ENCODE peak calls at places on chromosomes 4 and X, in seven cellular contexts. One of them, this sample, is unnamed.

GRCh38 chrX:38882894-38883620 is 81.8 kb downstream of the MID1IP1 start:
- DNase-seq in ovary: no peak
- DNase-seq in upper lobe of left lung: no peak
- DNase-seq in H54: peak
- DNase-seq in esophagus squamous epithelium: no peak
- DNase-seq in A549: no peak
- DNase-seq in right lobe of liver: no peak
- DNase-seq in this sample: no peak

GRCh38 chrX:2708016-2708415 is 16.9 kb downstream of the CD99 start:
- DNase-seq in ovary: no peak
- DNase-seq in upper lobe of left lung: no peak
- DNase-seq in H54: no peak
- DNase-seq in esophagus squamous epithelium: no peak
- DNase-seq in A549: no peak
- DNase-seq in right lobe of liver: no peak
- DNase-seq in this sample: peak

GRCh38 chrX:1484638-1485019 is 31.9 kb upstream of the ASMTL start:
- DNase-seq in ovary: no peak
- DNase-seq in upper lobe of left lung: no peak
- DNase-seq in H54: no peak
- DNase-seq in esophagus squamous epithelium: no peak
- DNase-seq in A549: no peak
- DNase-seq in right lobe of liver: no peak
- DNase-seq in this sample: no peak

GRCh38 chrX:155048997-155049619 is 21.8 kb downstream of the CMC4 start:
- DNase-seq in ovary: peak
- DNase-seq in upper lobe of left lung: no peak
- DNase-seq in H54: no peak
- DNase-seq in esophagus squamous epithelium: no peak
- DNase-seq in A549: peak
- DNase-seq in right lobe of liver: peak
- DNase-seq in this sample: peak

GRCh38 chr4:141609243-141609642 is 27.1 kb upstream of the IL15 start:
- DNase-seq in ovary: no peak
- DNase-seq in upper lobe of left lung: no peak
- DNase-seq in H54: no peak
- DNase-seq in esophagus squamous epithelium: no peak
- DNase-seq in A549: no peak
- DNase-seq in right lobe of liver: peak
- DNase-seq in this sample: no peak

GRCh38 chrX:20143539-20143938 is 1.9 kb upstream of the EIF1AX start:
- DNase-seq in ovary: no peak
- DNase-seq in upper lobe of left lung: no peak
- DNase-seq in H54: no peak
- DNase-seq in esophagus squamous epithelium: no peak
- DNase-seq in A549: no peak
- DNase-seq in right lobe of liver: no peak
- DNase-seq in this sample: no peak

GRCh38 chrX:72694170-72694569 is 19.9 kb downstream of the PHKA1 start:
- DNase-seq in ovary: no peak
- DNase-seq in upper lobe of left lung: no peak
- DNase-seq in H54: no peak
- DNase-seq in esophagus squamous epithelium: no peak
- DNase-seq in A549: no peak
- DNase-seq in right lobe of liver: no peak
- DNase-seq in this sample: no peak

GRCh38 chr4:164021947-164022346 is 527.5 kb downstream of the TMA16 start:
- DNase-seq in ovary: no peak
- DNase-seq in upper lobe of left lung: no peak
- DNase-seq in H54: no peak
- DNase-seq in esophagus squamous epithelium: no peak
- DNase-seq in A549: no peak
- DNase-seq in right lobe of liver: no peak
- DNase-seq in this sample: no peak

GRCh38 chr4:19329631-19330030 is 922.1 kb upstream of the SLIT2 start:
- DNase-seq in ovary: no peak
- DNase-seq in upper lobe of left lung: no peak
- DNase-seq in H54: no peak
- DNase-seq in esophagus squamous epithelium: no peak
- DNase-seq in A549: no peak
- DNase-seq in right lobe of liver: no peak
- DNase-seq in this sample: no peak

GRCh38 chrX:80431502-80431832 is 11.2 kb downstream of the TENT5D start:
- DNase-seq in ovary: no peak
- DNase-seq in upper lobe of left lung: no peak
- DNase-seq in H54: no peak
- DNase-seq in esophagus squamous epithelium: no peak
- DNase-seq in A549: no peak
- DNase-seq in right lobe of liver: no peak
- DNase-seq in this sample: no peak

DNA sequence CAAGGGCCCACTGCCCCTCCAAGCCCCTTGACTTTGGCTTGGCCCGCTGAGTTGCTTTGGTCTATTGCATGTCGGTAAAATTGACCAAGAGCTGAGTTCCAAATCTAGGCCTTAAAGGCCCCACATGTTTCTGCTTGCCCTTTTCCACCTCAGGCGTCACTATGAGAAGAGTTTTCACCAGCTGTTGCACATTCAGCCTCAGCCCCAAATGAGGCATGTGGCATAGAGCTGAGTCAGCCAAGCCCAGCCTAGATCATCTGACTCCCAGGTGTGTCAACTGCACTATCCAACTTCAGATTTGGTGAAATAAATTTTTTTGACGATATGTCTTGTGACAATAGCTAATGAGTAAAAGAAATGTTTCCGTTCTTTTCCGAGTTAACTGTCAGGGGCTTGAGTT is 424.5 kb upstream of the FAM47C start:
- DNase-seq in ovary: no peak
- DNase-seq in upper lobe of left lung: no peak
- DNase-seq in H54: no peak
- DNase-seq in esophagus squamous epithelium: no peak
- DNase-seq in A549: no peak
- DNase-seq in right lobe of liver: no peak
- DNase-seq in this sample: no peak
- TF ChIP-seq POLR2A in ovary: no peak
- TF ChIP-seq POLR2A in upper lobe of left lung: no peak
- TF ChIP-seq POLR2A in H54: no peak
- TF ChIP-seq POLR2A in esophagus squamous epithelium: no peak
- TF ChIP-seq POLR2A in A549: no peak
- TF ChIP-seq POLR2A in right lobe of liver: no peak
- TF ChIP-seq POLR2A in this sample: no peak

DNA sequence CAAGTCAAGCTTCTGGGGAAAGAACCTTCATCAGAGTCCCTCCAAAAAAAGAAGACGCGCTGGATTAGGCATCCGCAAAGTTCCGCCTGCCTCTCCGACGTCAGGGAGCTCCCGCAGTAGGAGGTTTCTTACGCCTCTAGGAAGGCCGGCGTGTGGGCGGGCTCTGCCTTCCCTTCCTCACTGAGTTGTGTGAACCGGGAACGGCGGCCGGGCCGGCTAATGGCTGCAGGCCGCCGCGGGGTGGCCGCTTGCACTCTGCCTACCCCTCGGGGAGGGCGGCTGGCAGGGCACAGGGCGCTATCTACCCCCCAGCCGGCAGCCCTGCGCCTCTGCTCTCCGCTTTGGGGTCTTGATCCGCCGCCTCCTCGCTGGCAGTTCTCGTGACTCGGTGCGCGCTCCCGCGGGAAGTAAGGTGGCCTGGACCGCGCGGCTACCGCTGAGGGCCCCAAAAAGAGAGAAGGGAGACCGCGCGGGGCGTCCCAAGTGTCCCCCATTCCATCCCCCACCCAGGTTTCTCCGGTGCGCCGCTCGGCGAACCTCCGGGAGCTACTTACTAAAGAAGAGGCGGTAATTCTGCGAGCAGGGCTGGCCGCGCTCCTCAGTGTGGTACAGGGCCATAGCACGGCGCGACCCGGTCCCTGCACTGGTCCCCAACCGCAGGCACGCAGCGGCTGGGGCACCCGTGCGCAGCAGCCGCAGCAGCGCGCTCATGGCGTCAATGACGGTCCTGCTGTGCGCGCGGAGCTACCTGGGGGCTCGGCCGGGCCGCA is at the start of gene PPA2:
- DNase-seq in ovary: peak
- DNase-seq in upper lobe of left lung: peak
- DNase-seq in H54: peak
- DNase-seq in esophagus squamous epithelium: peak
- DNase-seq in A549: peak
- DNase-seq in right lobe of liver: peak
- DNase-seq in this sample: peak
- TF ChIP-seq POLR2A in ovary: peak
- TF ChIP-seq POLR2A in upper lobe of left lung: peak
- TF ChIP-seq POLR2A in H54: peak
- TF ChIP-seq POLR2A in esophagus squamous epithelium: no peak
- TF ChIP-seq POLR2A in A549: peak
- TF ChIP-seq POLR2A in right lobe of liver: peak
- TF ChIP-seq POLR2A in this sample: peak

GRCh38 chrX:102604327-102604726 is 5.0 kb downstream of the ARMCX5 start:
- DNase-seq in ovary: no peak
- DNase-seq in upper lobe of left lung: no peak
- DNase-seq in H54: no peak
- DNase-seq in esophagus squamous epithelium: no peak
- DNase-seq in A549: no peak
- DNase-seq in right lobe of liver: no peak
- DNase-seq in this sample: no peak

GRCh38 chrX:102599950-102600579 is 750 bp downstream of the ARMCX5 start:
- DNase-seq in ovary: no peak
- DNase-seq in upper lobe of left lung: no peak
- DNase-seq in H54: no peak
- DNase-seq in esophagus squamous epithelium: no peak
- DNase-seq in A549: no peak
- DNase-seq in right lobe of liver: no peak
- DNase-seq in this sample: no peak

GRCh38 chrX:102599084-102599949 is at the start of gene ARMCX5:
- DNase-seq in ovary: peak
- DNase-seq in upper lobe of left lung: no peak
- DNase-seq in H54: peak
- DNase-seq in esophagus squamous epithelium: peak
- DNase-seq in A549: peak
- DNase-seq in right lobe of liver: peak
- DNase-seq in this sample: peak
- TF ChIP-seq POLR2A in ovary: peak
- TF ChIP-seq POLR2A in upper lobe of left lung: no peak
- TF ChIP-seq POLR2A in H54: peak
- TF ChIP-seq POLR2A in esophagus squamous epithelium: no peak
- TF ChIP-seq POLR2A in A549: peak
- TF ChIP-seq POLR2A in right lobe of liver: peak
- TF ChIP-seq POLR2A in this sample: no peak

GRCh38 chr4:86939737-86940141 is 4.9 kb downstream of the AFF1 start:
- DNase-seq in ovary: no peak
- DNase-seq in upper lobe of left lung: no peak
- DNase-seq in H54: no peak
- DNase-seq in esophagus squamous epithelium: peak
- DNase-seq in A549: no peak
- DNase-seq in right lobe of liver: no peak
- DNase-seq in this sample: no peak
- TF ChIP-seq POLR2A in ovary: no peak
- TF ChIP-seq POLR2A in upper lobe of left lung: no peak
- TF ChIP-seq POLR2A in H54: no peak
- TF ChIP-seq POLR2A in esophagus squamous epithelium: no peak
- TF ChIP-seq POLR2A in A549: no peak
- TF ChIP-seq POLR2A in right lobe of liver: no peak
- TF ChIP-seq POLR2A in this sample: no peak

GRCh38 chr4:170026253-170026991 is at the start of gene MFAP3L:
- DNase-seq in ovary: peak
- DNase-seq in upper lobe of left lung: peak
- DNase-seq in H54: peak
- DNase-seq in esophagus squamous epithelium: peak
- DNase-seq in A549: peak
- DNase-seq in right lobe of liver: peak
- DNase-seq in this sample: peak
- TF ChIP-seq POLR2A in ovary: peak
- TF ChIP-seq POLR2A in upper lobe of left lung: peak
- TF ChIP-seq POLR2A in H54: peak
- TF ChIP-seq POLR2A in esophagus squamous epithelium: no peak
- TF ChIP-seq POLR2A in A549: no peak
- TF ChIP-seq POLR2A in right lobe of liver: peak
- TF ChIP-seq POLR2A in this sample: peak

DNA sequence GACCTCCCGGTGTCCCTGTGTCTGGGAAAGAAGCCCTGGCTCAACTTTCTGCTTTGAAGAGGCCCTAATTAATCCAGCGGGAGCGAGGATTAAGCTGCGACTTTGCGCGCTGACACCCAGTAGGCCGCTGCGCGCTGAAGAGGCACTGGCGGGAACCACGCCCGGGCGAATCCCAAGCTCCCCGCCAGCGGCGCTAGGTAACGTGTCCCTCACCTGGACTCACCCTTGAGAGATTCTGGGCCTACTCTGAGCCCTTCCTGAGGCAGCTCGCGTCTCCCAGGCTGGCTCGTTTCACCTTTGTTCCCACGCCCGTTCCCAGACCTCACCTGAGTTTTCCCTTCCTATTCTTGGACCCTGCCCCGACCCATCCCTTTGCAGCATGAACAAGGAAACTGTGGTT is 616 bp upstream of the KLHL34 start:
- DNase-seq in ovary: no peak
- DNase-seq in upper lobe of left lung: peak
- DNase-seq in H54: no peak
- DNase-seq in esophagus squamous epithelium: no peak
- DNase-seq in A549: no peak
- DNase-seq in right lobe of liver: peak
- DNase-seq in this sample: no peak
- TF ChIP-seq POLR2A in ovary: no peak
- TF ChIP-seq POLR2A in upper lobe of left lung: no peak
- TF ChIP-seq POLR2A in H54: no peak
- TF ChIP-seq POLR2A in esophagus squamous epithelium: no peak
- TF ChIP-seq POLR2A in A549: no peak
- TF ChIP-seq POLR2A in right lobe of liver: no peak
- TF ChIP-seq POLR2A in this sample: no peak

GRCh38 chrX:119784747-119785446 is 6.5 kb downstream of the RPL39 start:
- DNase-seq in ovary: no peak
- DNase-seq in upper lobe of left lung: no peak
- DNase-seq in H54: no peak
- DNase-seq in esophagus squamous epithelium: no peak
- DNase-seq in A549: peak
- DNase-seq in right lobe of liver: no peak
- DNase-seq in this sample: peak
- TF ChIP-seq POLR2A in ovary: no peak
- TF ChIP-seq POLR2A in upper lobe of left lung: no peak
- TF ChIP-seq POLR2A in H54: no peak
- TF ChIP-seq POLR2A in esophagus squamous epithelium: no peak
- TF ChIP-seq POLR2A in A549: no peak
- TF ChIP-seq POLR2A in right lobe of liver: no peak
- TF ChIP-seq POLR2A in this sample: no peak

GRCh38 chr4:76305033-76305687 is 1.4 kb upstream of the STBD1 start:
- DNase-seq in ovary: no peak
- DNase-seq in upper lobe of left lung: no peak
- DNase-seq in H54: no peak
- DNase-seq in esophagus squamous epithelium: no peak
- DNase-seq in A549: no peak
- DNase-seq in right lobe of liver: no peak
- DNase-seq in this sample: peak

GRCh38 chr4:76307670-76308014 is 1.1 kb downstream of the STBD1 start:
- DNase-seq in ovary: peak
- DNase-seq in upper lobe of left lung: no peak
- DNase-seq in H54: no peak
- DNase-seq in esophagus squamous epithelium: no peak
- DNase-seq in A549: no peak
- DNase-seq in right lobe of liver: peak
- DNase-seq in this sample: no peak

GRCh38 chr4:76308548-76308947 is 2.0 kb downstream of the STBD1 start:
- DNase-seq in ovary: peak
- DNase-seq in upper lobe of left lung: no peak
- DNase-seq in H54: no peak
- DNase-seq in esophagus squamous epithelium: no peak
- DNase-seq in A549: no peak
- DNase-seq in right lobe of liver: peak
- DNase-seq in this sample: no peak

GRCh38 chr4:76306882-76307669 is 543 bp downstream of the STBD1 start:
- DNase-seq in ovary: peak
- DNase-seq in upper lobe of left lung: peak
- DNase-seq in H54: peak
- DNase-seq in esophagus squamous epithelium: no peak
- DNase-seq in A549: peak
- DNase-seq in right lobe of liver: peak
- DNase-seq in this sample: peak

GRCh38 chr4:76305971-76306881 is at the start of gene STBD1:
- DNase-seq in ovary: peak
- DNase-seq in upper lobe of left lung: peak
- DNase-seq in H54: peak
- DNase-seq in esophagus squamous epithelium: no peak
- DNase-seq in A549: peak
- DNase-seq in right lobe of liver: peak
- DNase-seq in this sample: peak
- TF ChIP-seq POLR2A in ovary: no peak
- TF ChIP-seq POLR2A in upper lobe of left lung: peak
- TF ChIP-seq POLR2A in H54: peak
- TF ChIP-seq POLR2A in esophagus squamous epithelium: no peak
- TF ChIP-seq POLR2A in A549: peak
- TF ChIP-seq POLR2A in right lobe of liver: peak
- TF ChIP-seq POLR2A in this sample: no peak

This sample was measured in spleen.